ENCODE peak calls at places on chromosomes 4 and X, in four cellular contexts. T, W, D and M are unnamed samples.

GRCh38 chr4:20268028-20268427 is 16.3 kb downstream of the SLIT2 start:
- DNase-seq in D (no peak), W (no peak), T (no peak), M (no peak)

GRCh38 chrX:55033429-55033828 is 2.7 kb upstream of the ALAS2 start:
- DNase-seq in W (no peak), T (no peak), D (no peak), M (no peak)

GRCh38 chrX:19747672-19748610 is 139.5 kb downstream of the SH3KBP1 start:
- DNase-seq in T (no peak), W (no peak), D (no peak), M (no peak)

GRCh38 chrX:105464611-105465010 is 244.1 kb upstream of the TEX13A start:
- DNase-seq in W (no peak), D (no peak), T (no peak), M (no peak)

GRCh38 chr4:52813546-52813945 is 48.6 kb upstream of the RASL11B start:
- DNase-seq in D (no peak), T (no peak), W (no peak), M (no peak)

GRCh38 chr4:96227515-96227914 is 387.6 kb downstream of the PDHA2 start:
- DNase-seq in W (no peak), T (no peak), D (no peak), M (no peak)

GRCh38 chr4:142556613-142557012 is 289.5 kb downstream of the INPP4B start:
- DNase-seq in W (no peak), D (no peak), T (no peak), M (no peak)

GRCh38 chr4:103478729-103479128 is 241.1 kb downstream of the TACR3 start:
- DNase-seq in W (no peak), D (no peak), T (no peak), M (no peak)

GRCh38 chr4:112403072-112403945 is 106.1 kb downstream of the ALPK1 start:
- DNase-seq in T (no peak), W (no peak), D (no peak), M (no peak)

GRCh38 chr4:37827030-37827705 is 682 bp downstream of the PGM2 start:
- DNase-seq in D (peak; percentile 68), W (peak; percentile 88), T (no peak), M (peak; percentile 36)

GRCh38 chrX:142201113-142201512 is 4.0 kb downstream of the MAGEC2 start:
- DNase-seq in W (no peak), T (no peak), D (no peak), M (no peak)

GRCh38 chr4:88333741-88334405 is 44.8 kb upstream of the HERC6 start:
- DNase-seq in D (no peak), W (no peak), T (no peak), M (no peak)

GRCh38 chr4:83219344-83219990 is 65.1 kb downstream of the COQ2 start:
- DNase-seq in W (peak; percentile 85), D (no peak), T (no peak), M (peak; percentile 28)

GRCh38 chrX:2507904-2508630 is 7.3 kb upstream of the DHRSX start:
- DNase-seq in W (peak; percentile 62), T (no peak), D (no peak), M (no peak)

GRCh38 chr4:187184513-187184912 is 460.9 kb upstream of the FAT1 start:
- DNase-seq in T (no peak), D (no peak), W (no peak), M (no peak)

GRCh38 chr4:106109929-106110328 is 206.1 kb downstream of the TBCK start:
- DNase-seq in T (no peak), W (no peak), D (no peak), M (no peak)

GRCh38 chr4:184320630-184321029 is 103.0 kb upstream of the ENPP6 start:
- DNase-seq in T (no peak), W (no peak), D (no peak), M (no peak)

GRCh38 chr4:139331185-139331584 is 28.9 kb upstream of the NDUFC1 start:
- DNase-seq in D (no peak), T (no peak), W (no peak), M (no peak)

GRCh38 chr4:146643812-146644401 is 5.2 kb downstream of the POU4F2 start:
- DNase-seq in D (no peak), T (no peak), W (no peak), M (no peak)

GRCh38 chrX:30712214-30712613 is 59.0 kb downstream of the GK start:
- DNase-seq in D (no peak), W (no peak), T (no peak), M (no peak)

GRCh38 chrX:150587585-150588503 is 19.4 kb downstream of the MTM1 start:
- DNase-seq in T (no peak), D (peak; percentile 4), W (no peak), M (no peak)

GRCh38 chr4:4387531-4388311 is 819 bp downstream of the NSG1 start:
- DNase-seq in W (no peak), D (no peak), T (no peak), M (no peak)

GRCh38 chr4:90345549-90345948 is 218.4 kb downstream of the CCSER1 start:
- DNase-seq in T (no peak), D (no peak), W (no peak), M (no peak)

GRCh38 chrX:14616876-14617275 is 87.5 kb downstream of the GLRA2 start:
- DNase-seq in D (peak; percentile 3), T (no peak), W (no peak), M (no peak)

GRCh38 chr4:3791910-3792542 is 25.8 kb downstream of the ADRA2C start:
- DNase-seq in D (peak; percentile 6), T (no peak), W (no peak), M (no peak)

GRCh38 chrX:47422444-47422843 is 52.1 kb downstream of the ZNF157 start:
- DNase-seq in D (no peak), W (no peak), T (no peak), M (no peak)

GRCh38 chr4:70538869-70539268 is 20.5 kb downstream of the AMTN start:
- DNase-seq in D (no peak), W (no peak), T (no peak), M (no peak)

GRCh38 chr4:7073526-7074390 is 5.9 kb upstream of the GRPEL1 start:
- DNase-seq in T (peak; percentile 32), D (peak; percentile 62), W (peak; percentile 81), M (no peak)

GRCh38 chrX:153921511-153922285 is 4.4 kb downstream of the ARHGAP4 start:
- DNase-seq in D (no peak), T (no peak), W (no peak), M (no peak)

GRCh38 chr4:8905773-8906667 is 34.4 kb upstream of the HMX1 start:
- DNase-seq in D (no peak), T (no peak), W (peak; percentile 72), M (peak; percentile 12)

GRCh38 chrX:9581771-9582396 is 117.0 kb downstream of the TBL1X start:
- DNase-seq in D (no peak), W (peak; percentile 37), T (no peak), M (no peak)